ENCODE peak calls at places on chromosomes 4 and X, in six cellular contexts. One of them, this sample, is unnamed.

GRCh38 chrX:4805559-4805958 is 1092.1 kb upstream of the PRKX start:
- DNase-seq in cardiac muscle cell: no peak
- DNase-seq in mucosa of descending colon: no peak
- DNase-seq in GM20000: no peak
- DNase-seq in IMR-90: no peak
- DNase-seq in right lobe of liver: no peak
- DNase-seq in this sample: no peak

GRCh38 chrX:69740317-69740716 is 124.4 kb downstream of the EDA start:
- DNase-seq in right lobe of liver: no peak
- DNase-seq in IMR-90: no peak
- DNase-seq in mucosa of descending colon: no peak
- DNase-seq in cardiac muscle cell: no peak
- DNase-seq in GM20000: no peak
- DNase-seq in this sample: no peak

GRCh38 chrX:13911581-13911980 is 94.7 kb upstream of the GPM6B start:
- DNase-seq in right lobe of liver: no peak
- DNase-seq in GM20000: no peak
- DNase-seq in mucosa of descending colon: no peak
- DNase-seq in IMR-90: peak; percentile 74
- DNase-seq in cardiac muscle cell: peak; percentile 21
- DNase-seq in this sample: no peak

GRCh38 chrX:111086521-111087127 is 9.4 kb upstream of the PAK3 start:
- DNase-seq in right lobe of liver: no peak
- DNase-seq in GM20000: no peak
- DNase-seq in cardiac muscle cell: no peak
- DNase-seq in mucosa of descending colon: no peak
- DNase-seq in IMR-90: no peak
- DNase-seq in this sample: no peak

GRCh38 chr4:151685303-151685702 is 75.5 kb downstream of the GATB start:
- DNase-seq in IMR-90: no peak
- DNase-seq in right lobe of liver: no peak
- DNase-seq in mucosa of descending colon: no peak
- DNase-seq in cardiac muscle cell: no peak
- DNase-seq in GM20000: no peak
- DNase-seq in this sample: no peak

GRCh38 chr4:31539279-31540074 is 819.3 kb downstream of the PCDH7 start:
- DNase-seq in right lobe of liver: no peak
- DNase-seq in IMR-90: no peak
- DNase-seq in mucosa of descending colon: no peak
- DNase-seq in GM20000: no peak
- DNase-seq in cardiac muscle cell: no peak
- DNase-seq in this sample: no peak

GRCh38 chr4:70705146-70705855 is 16.5 kb upstream of the RUFY3 start:
- DNase-seq in IMR-90: peak; percentile 46
- DNase-seq in right lobe of liver: peak; percentile 85
- DNase-seq in cardiac muscle cell: peak; percentile 71
- DNase-seq in mucosa of descending colon: peak; percentile 72
- DNase-seq in GM20000: peak; percentile 87
- DNase-seq in this sample: peak; percentile 34

GRCh38 chrX:30875957-30876356 is 13.1 kb downstream of the TAB3 start:
- DNase-seq in right lobe of liver: no peak
- DNase-seq in mucosa of descending colon: no peak
- DNase-seq in IMR-90: peak; percentile 87
- DNase-seq in GM20000: no peak
- DNase-seq in cardiac muscle cell: peak; percentile 63
- DNase-seq in this sample: peak; percentile 63

GRCh38 chr4:47340914-47341313 is 122.6 kb downstream of the COMMD8 start:
- DNase-seq in mucosa of descending colon: no peak
- DNase-seq in IMR-90: no peak
- DNase-seq in right lobe of liver: no peak
- DNase-seq in GM20000: no peak
- DNase-seq in cardiac muscle cell: no peak
- DNase-seq in this sample: no peak

GRCh38 chrX:8433296-8434094 is 31.1 kb upstream of the VCX3B start:
- DNase-seq in right lobe of liver: no peak
- DNase-seq in cardiac muscle cell: no peak
- DNase-seq in IMR-90: no peak
- DNase-seq in GM20000: no peak
- DNase-seq in mucosa of descending colon: peak; percentile 9
- DNase-seq in this sample: no peak

GRCh38 chrX:17860179-17860780 is 818 bp downstream of the RAI2 start:
- DNase-seq in right lobe of liver: no peak
- DNase-seq in cardiac muscle cell: no peak
- DNase-seq in mucosa of descending colon: peak; percentile 9
- DNase-seq in GM20000: no peak
- DNase-seq in IMR-90: no peak
- DNase-seq in this sample: no peak

GRCh38 chr4:95537181-95537580 is 11.6 kb downstream of the UNC5C start:
- DNase-seq in right lobe of liver: no peak
- DNase-seq in GM20000: no peak
- DNase-seq in cardiac muscle cell: no peak
- DNase-seq in mucosa of descending colon: no peak
- DNase-seq in IMR-90: no peak
- DNase-seq in this sample: no peak

GRCh38 chr4:182842104-182842600 is 75.0 kb downstream of the DCTD start:
- DNase-seq in GM20000: no peak
- DNase-seq in mucosa of descending colon: no peak
- DNase-seq in IMR-90: no peak
- DNase-seq in right lobe of liver: no peak
- DNase-seq in cardiac muscle cell: no peak
- DNase-seq in this sample: no peak

GRCh38 chr4:7371122-7371941 is 63.4 kb downstream of the PSAPL1 start:
- DNase-seq in cardiac muscle cell: peak; percentile 50
- DNase-seq in mucosa of descending colon: no peak
- DNase-seq in IMR-90: peak; percentile 33
- DNase-seq in right lobe of liver: peak; percentile 2
- DNase-seq in GM20000: no peak
- DNase-seq in this sample: peak; percentile 62

GRCh38 chrX:151974336-151975227 is at the start of gene GABRE:
- DNase-seq in IMR-90: no peak
- DNase-seq in cardiac muscle cell: peak; percentile 56
- DNase-seq in right lobe of liver: peak; percentile 64
- DNase-seq in mucosa of descending colon: peak; percentile 72
- DNase-seq in GM20000: no peak
- DNase-seq in this sample: no peak

GRCh38 chr4:142817442-142817841 is 28.7 kb downstream of the INPP4B start:
- DNase-seq in IMR-90: peak; percentile 88
- DNase-seq in cardiac muscle cell: peak; percentile 93
- DNase-seq in right lobe of liver: no peak
- DNase-seq in mucosa of descending colon: no peak
- DNase-seq in GM20000: no peak
- DNase-seq in this sample: peak; percentile 88

GRCh38 chrX:125006704-125007103 is 313.0 kb upstream of the TEX13C start:
- DNase-seq in right lobe of liver: no peak
- DNase-seq in GM20000: no peak
- DNase-seq in mucosa of descending colon: no peak
- DNase-seq in IMR-90: no peak
- DNase-seq in cardiac muscle cell: no peak
- DNase-seq in this sample: no peak

GRCh38 chr4:37383579-37384229 is 139.2 kb downstream of the NWD2 start:
- DNase-seq in GM20000: peak; percentile 38
- DNase-seq in IMR-90: peak; percentile 5
- DNase-seq in cardiac muscle cell: peak; percentile 40
- DNase-seq in mucosa of descending colon: peak; percentile 78
- DNase-seq in right lobe of liver: no peak
- DNase-seq in this sample: peak; percentile 11

GRCh38 chrX:40539214-40540142 is 41.3 kb upstream of the ATP6AP2 start:
- DNase-seq in mucosa of descending colon: peak; percentile 43
- DNase-seq in right lobe of liver: peak; percentile 29
- DNase-seq in GM20000: peak; percentile 50
- DNase-seq in IMR-90: peak; percentile 71
- DNase-seq in cardiac muscle cell: peak; percentile 81
- DNase-seq in this sample: peak; percentile 23

GRCh38 chr4:128660361-128660964 is 149.0 kb upstream of the JADE1 start:
- DNase-seq in right lobe of liver: no peak
- DNase-seq in mucosa of descending colon: no peak
- DNase-seq in cardiac muscle cell: peak; percentile 90
- DNase-seq in IMR-90: peak; percentile 74
- DNase-seq in GM20000: no peak
- DNase-seq in this sample: no peak

GRCh38 chr4:53659112-53659511 is 67.8 kb upstream of the LNX1 start:
- DNase-seq in cardiac muscle cell: no peak
- DNase-seq in IMR-90: no peak
- DNase-seq in right lobe of liver: no peak
- DNase-seq in mucosa of descending colon: no peak
- DNase-seq in GM20000: no peak
- DNase-seq in this sample: no peak

GRCh38 chrX:13489451-13489850 is 80.0 kb upstream of the EGFL6 start:
- DNase-seq in mucosa of descending colon: peak; percentile 36
- DNase-seq in right lobe of liver: peak; percentile 43
- DNase-seq in cardiac muscle cell: peak; percentile 70
- DNase-seq in IMR-90: peak; percentile 38
- DNase-seq in GM20000: no peak
- DNase-seq in this sample: peak; percentile 70

GRCh38 chr4:6011686-6012085 is 6.5 kb downstream of the C4orf50 start:
- DNase-seq in GM20000: no peak
- DNase-seq in cardiac muscle cell: no peak
- DNase-seq in right lobe of liver: no peak
- DNase-seq in IMR-90: no peak
- DNase-seq in mucosa of descending colon: no peak
- DNase-seq in this sample: no peak

GRCh38 chrX:86946569-86946968 is 571.0 kb upstream of the KLHL4 start:
- DNase-seq in cardiac muscle cell: peak; percentile 9
- DNase-seq in IMR-90: peak; percentile 24
- DNase-seq in mucosa of descending colon: peak; percentile 1
- DNase-seq in GM20000: peak; percentile 2
- DNase-seq in right lobe of liver: no peak
- DNase-seq in this sample: peak; percentile 7

GRCh38 chrX:133246921-133247320 is 28.8 kb upstream of the TFDP3 start:
- DNase-seq in right lobe of liver: no peak
- DNase-seq in IMR-90: no peak
- DNase-seq in cardiac muscle cell: no peak
- DNase-seq in GM20000: no peak
- DNase-seq in mucosa of descending colon: no peak
- DNase-seq in this sample: no peak

GRCh38 chrX:133250184-133251080 is 32.3 kb upstream of the TFDP3 start:
- DNase-seq in GM20000: no peak
- DNase-seq in mucosa of descending colon: no peak
- DNase-seq in IMR-90: no peak
- DNase-seq in right lobe of liver: no peak
- DNase-seq in cardiac muscle cell: peak; percentile 2
- DNase-seq in this sample: no peak

GRCh38 chrX:133254666-133255065 is 36.5 kb upstream of the TFDP3 start:
- DNase-seq in IMR-90: peak; percentile 41
- DNase-seq in right lobe of liver: no peak
- DNase-seq in mucosa of descending colon: no peak
- DNase-seq in cardiac muscle cell: no peak
- DNase-seq in GM20000: no peak
- DNase-seq in this sample: peak; percentile 12

GRCh38 chrX:133248177-133248576 is 30.0 kb upstream of the TFDP3 start:
- DNase-seq in cardiac muscle cell: no peak
- DNase-seq in IMR-90: no peak
- DNase-seq in mucosa of descending colon: no peak
- DNase-seq in right lobe of liver: no peak
- DNase-seq in GM20000: no peak
- DNase-seq in this sample: no peak

GRCh38 chrX:133249659-133250058 is 31.5 kb upstream of the TFDP3 start:
- DNase-seq in mucosa of descending colon: no peak
- DNase-seq in right lobe of liver: no peak
- DNase-seq in cardiac muscle cell: peak; percentile 6
- DNase-seq in IMR-90: no peak
- DNase-seq in GM20000: no peak
- DNase-seq in this sample: no peak
- TF ChIP-seq CTCF in mucosa of descending colon: no peak
- TF ChIP-seq CTCF in right lobe of liver: no peak
- TF ChIP-seq CTCF in cardiac muscle cell: no peak
- TF ChIP-seq CTCF in IMR-90: peak; percentile 8
- TF ChIP-seq CTCF in GM20000: no peak
- TF ChIP-seq CTCF in this sample: peak; percentile 10

GRCh38 chr4:126346654-126347053 is 1031.9 kb downstream of the FAT4 start:
- DNase-seq in right lobe of liver: no peak
- DNase-seq in IMR-90: no peak
- DNase-seq in GM20000: no peak
- DNase-seq in cardiac muscle cell: no peak
- DNase-seq in mucosa of descending colon: no peak
- DNase-seq in this sample: no peak
- TF ChIP-seq CTCF in right lobe of liver: no peak
- TF ChIP-seq CTCF in IMR-90: no peak
- TF ChIP-seq CTCF in GM20000: no peak
- TF ChIP-seq CTCF in cardiac muscle cell: no peak
- TF ChIP-seq CTCF in mucosa of descending colon: no peak
- TF ChIP-seq CTCF in this sample: no peak

GRCh38 chr4:119210760-119211159 is 1.8 kb upstream of the USP53 start:
- DNase-seq in right lobe of liver: no peak
- DNase-seq in GM20000: no peak
- DNase-seq in cardiac muscle cell: peak; percentile 51
- DNase-seq in mucosa of descending colon: no peak
- DNase-seq in IMR-90: peak; percentile 68
- DNase-seq in this sample: no peak

GRCh38 chr4:119211856-119212250 is 660 bp upstream of the USP53 start:
- DNase-seq in GM20000: no peak
- DNase-seq in cardiac muscle cell: no peak
- DNase-seq in IMR-90: no peak
- DNase-seq in right lobe of liver: no peak
- DNase-seq in mucosa of descending colon: no peak
- DNase-seq in this sample: no peak

GRCh38 chr4:119209586-119209985 is 2.9 kb upstream of the USP53 start:
- DNase-seq in mucosa of descending colon: no peak
- DNase-seq in right lobe of liver: no peak
- DNase-seq in GM20000: no peak
- DNase-seq in IMR-90: no peak
- DNase-seq in cardiac muscle cell: no peak
- DNase-seq in this sample: no peak

GRCh38 chr4:119212251-119212963 is at the start of gene USP53:
- DNase-seq in right lobe of liver: peak; percentile 99
- DNase-seq in cardiac muscle cell: peak; percentile 99
- DNase-seq in mucosa of descending colon: peak; percentile 99
- DNase-seq in GM20000: peak; percentile 92
- DNase-seq in IMR-90: peak; percentile 97
- DNase-seq in this sample: peak; percentile 99

DNA sequence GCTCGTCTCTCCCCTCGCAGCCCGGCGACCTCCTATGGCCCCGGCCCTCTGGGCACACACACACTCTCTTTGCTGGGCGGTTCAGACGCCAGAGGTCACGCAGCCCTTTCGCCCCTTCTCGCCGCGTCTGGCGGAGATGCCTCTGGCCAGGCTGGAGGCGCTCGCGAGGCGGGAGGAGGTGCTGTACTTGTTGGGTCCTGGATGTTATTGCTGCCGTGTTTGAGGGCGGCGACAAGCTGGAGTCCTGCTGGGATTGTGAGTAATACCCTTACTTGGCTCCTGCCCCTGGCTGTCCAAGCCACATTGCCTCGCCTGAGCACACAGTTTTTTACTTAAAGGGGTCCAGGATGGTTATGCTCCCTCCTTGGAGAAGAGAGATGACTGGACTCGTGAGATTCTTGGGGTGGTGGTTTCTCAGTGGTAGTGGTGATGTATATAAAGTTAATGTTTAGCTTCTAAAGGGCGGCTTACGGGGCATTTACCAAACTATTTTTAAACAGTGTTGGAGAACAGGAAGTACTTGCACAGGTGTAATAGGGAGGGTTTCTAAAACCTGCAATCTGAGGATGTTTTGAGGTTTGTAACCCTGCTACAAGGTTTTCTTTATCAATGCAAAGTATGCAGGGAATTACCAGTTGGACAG is 572 bp downstream of the USP53 start:
- DNase-seq in right lobe of liver: peak; percentile 85
- DNase-seq in IMR-90: peak; percentile 94
- DNase-seq in GM20000: peak; percentile 67
- DNase-seq in cardiac muscle cell: peak; percentile 95
- DNase-seq in mucosa of descending colon: peak; percentile 82
- DNase-seq in this sample: peak; percentile 97
- TF ChIP-seq CTCF in right lobe of liver: no peak
- TF ChIP-seq CTCF in IMR-90: peak; percentile 38
- TF ChIP-seq CTCF in GM20000: no peak
- TF ChIP-seq CTCF in cardiac muscle cell: peak; percentile 45
- TF ChIP-seq CTCF in mucosa of descending colon: no peak
- TF ChIP-seq CTCF in this sample: peak; percentile 66

GRCh38 chrX:85365370-85365995 is 14.0 kb downstream of the POF1B start:
- DNase-seq in right lobe of liver: no peak
- DNase-seq in IMR-90: no peak
- DNase-seq in cardiac muscle cell: no peak
- DNase-seq in GM20000: no peak
- DNase-seq in mucosa of descending colon: no peak
- DNase-seq in this sample: no peak
- TF ChIP-seq CTCF in right lobe of liver: no peak
- TF ChIP-seq CTCF in IMR-90: no peak
- TF ChIP-seq CTCF in cardiac muscle cell: no peak
- TF ChIP-seq CTCF in GM20000: no peak
- TF ChIP-seq CTCF in mucosa of descending colon: no peak
- TF ChIP-seq CTCF in this sample: no peak

This sample was measured in brain microvascular endothelial cell.